ENCODE peak calls at places on chromosome 16, in ten cellular contexts. One of them, this sample, is unnamed.

GRCh38 chr16:10500582-10500981 is 79.8 kb downstream of the EMP2 start:
- DNase-seq in activated naive CD4-positive, alpha-beta T cell treated with Interleukin-2 at 50 U/mL for 16 hours: no peak
- DNase-seq in amygdala: no peak
- DNase-seq in ACHN: no peak
- DNase-seq in activated T-helper 1 cell treated with anti-CD3 and anti-CD28 coated beads, Interleukin-12 subunit alpha, Interleukin-12 subunit beta, Interleukin-2, Interleukin-4 antibody, amounts not matched to agents 30 ng/mL and 10 ng/mL and 1 ng/mL, durations not matched to agents 14 hours and 24 hours and 36 hours: no peak
- DNase-seq in caudate nucleus: no peak
- DNase-seq in GF-D8: no peak
- DNase-seq in activated CD4-positive, alpha-beta T cell treated with anti-CD3 and anti-CD28 coated beads, Interleukin-2, amount 10 ng/mL, durations not matched to agents 7 days and 5 days: no peak
- DNase-seq in NCI-H2081: no peak
- DNase-seq in CD8-positive, alpha-beta T cell: no peak
- DNase-seq in this sample: no peak

GRCh38 chr16:50762241-50762640 is 20.4 kb downstream of the CYLD start:
- DNase-seq in activated naive CD4-positive, alpha-beta T cell treated with Interleukin-2 at 50 U/mL for 16 hours: no peak
- DNase-seq in amygdala: no peak
- DNase-seq in ACHN: no peak
- DNase-seq in activated T-helper 1 cell treated with anti-CD3 and anti-CD28 coated beads, Interleukin-12 subunit alpha, Interleukin-12 subunit beta, Interleukin-2, Interleukin-4 antibody, amounts not matched to agents 30 ng/mL and 10 ng/mL and 1 ng/mL, durations not matched to agents 14 hours and 24 hours and 36 hours: no peak
- DNase-seq in caudate nucleus: no peak
- DNase-seq in GF-D8: no peak
- DNase-seq in activated CD4-positive, alpha-beta T cell treated with anti-CD3 and anti-CD28 coated beads, Interleukin-2, amount 10 ng/mL, durations not matched to agents 7 days and 5 days: no peak
- DNase-seq in NCI-H2081: no peak
- DNase-seq in CD8-positive, alpha-beta T cell: no peak
- DNase-seq in this sample: no peak

GRCh38 chr16:23214796-23215195 is 32.3 kb downstream of the SCNN1G start:
- DNase-seq in activated naive CD4-positive, alpha-beta T cell treated with Interleukin-2 at 50 U/mL for 16 hours: no peak
- DNase-seq in amygdala: no peak
- DNase-seq in ACHN: no peak
- DNase-seq in activated T-helper 1 cell treated with anti-CD3 and anti-CD28 coated beads, Interleukin-12 subunit alpha, Interleukin-12 subunit beta, Interleukin-2, Interleukin-4 antibody, amounts not matched to agents 30 ng/mL and 10 ng/mL and 1 ng/mL, durations not matched to agents 14 hours and 24 hours and 36 hours: no peak
- DNase-seq in caudate nucleus: no peak
- DNase-seq in GF-D8: no peak
- DNase-seq in activated CD4-positive, alpha-beta T cell treated with anti-CD3 and anti-CD28 coated beads, Interleukin-2, amount 10 ng/mL, durations not matched to agents 7 days and 5 days: no peak
- DNase-seq in NCI-H2081: no peak
- DNase-seq in CD8-positive, alpha-beta T cell: no peak
- DNase-seq in this sample: no peak

GRCh38 chr16:70250748-70251650 is 741 bp downstream of the EXOSC6 start:
- DNase-seq in activated naive CD4-positive, alpha-beta T cell treated with Interleukin-2 at 50 U/mL for 16 hours: peak; percentile 33
- DNase-seq in amygdala: no peak
- DNase-seq in ACHN: peak; percentile 58
- DNase-seq in activated T-helper 1 cell treated with anti-CD3 and anti-CD28 coated beads, Interleukin-12 subunit alpha, Interleukin-12 subunit beta, Interleukin-2, Interleukin-4 antibody, amounts not matched to agents 30 ng/mL and 10 ng/mL and 1 ng/mL, durations not matched to agents 14 hours and 24 hours and 36 hours: peak; percentile 20
- DNase-seq in caudate nucleus: no peak
- DNase-seq in GF-D8: no peak
- DNase-seq in activated CD4-positive, alpha-beta T cell treated with anti-CD3 and anti-CD28 coated beads, Interleukin-2, amount 10 ng/mL, durations not matched to agents 7 days and 5 days: peak; percentile 35
- DNase-seq in NCI-H2081: peak; percentile 43
- DNase-seq in CD8-positive, alpha-beta T cell: peak; percentile 28
- DNase-seq in this sample: no peak

GRCh38 chr16:27712251-27712711 is 162.3 kb downstream of the KATNIP start:
- DNase-seq in activated naive CD4-positive, alpha-beta T cell treated with Interleukin-2 at 50 U/mL for 16 hours: no peak
- DNase-seq in amygdala: peak; percentile 18
- DNase-seq in ACHN: no peak
- DNase-seq in activated T-helper 1 cell treated with anti-CD3 and anti-CD28 coated beads, Interleukin-12 subunit alpha, Interleukin-12 subunit beta, Interleukin-2, Interleukin-4 antibody, amounts not matched to agents 30 ng/mL and 10 ng/mL and 1 ng/mL, durations not matched to agents 14 hours and 24 hours and 36 hours: no peak
- DNase-seq in caudate nucleus: no peak
- DNase-seq in GF-D8: no peak
- DNase-seq in activated CD4-positive, alpha-beta T cell treated with anti-CD3 and anti-CD28 coated beads, Interleukin-2, amount 10 ng/mL, durations not matched to agents 7 days and 5 days: no peak
- DNase-seq in NCI-H2081: no peak
- DNase-seq in CD8-positive, alpha-beta T cell: no peak
- DNase-seq in this sample: peak; percentile 38

GRCh38 chr16:72901012-72901411 is 146.9 kb downstream of the ZFHX3 start:
- DNase-seq in activated naive CD4-positive, alpha-beta T cell treated with Interleukin-2 at 50 U/mL for 16 hours: no peak
- DNase-seq in amygdala: no peak
- DNase-seq in ACHN: no peak
- DNase-seq in activated T-helper 1 cell treated with anti-CD3 and anti-CD28 coated beads, Interleukin-12 subunit alpha, Interleukin-12 subunit beta, Interleukin-2, Interleukin-4 antibody, amounts not matched to agents 30 ng/mL and 10 ng/mL and 1 ng/mL, durations not matched to agents 14 hours and 24 hours and 36 hours: no peak
- DNase-seq in caudate nucleus: no peak
- DNase-seq in GF-D8: no peak
- DNase-seq in activated CD4-positive, alpha-beta T cell treated with anti-CD3 and anti-CD28 coated beads, Interleukin-2, amount 10 ng/mL, durations not matched to agents 7 days and 5 days: no peak
- DNase-seq in NCI-H2081: no peak
- DNase-seq in CD8-positive, alpha-beta T cell: no peak
- DNase-seq in this sample: no peak

GRCh38 chr16:66842765-66843164 is 1.4 kb upstream of the CA7 start:
- DNase-seq in activated naive CD4-positive, alpha-beta T cell treated with Interleukin-2 at 50 U/mL for 16 hours: no peak
- DNase-seq in amygdala: no peak
- DNase-seq in ACHN: no peak
- DNase-seq in activated T-helper 1 cell treated with anti-CD3 and anti-CD28 coated beads, Interleukin-12 subunit alpha, Interleukin-12 subunit beta, Interleukin-2, Interleukin-4 antibody, amounts not matched to agents 30 ng/mL and 10 ng/mL and 1 ng/mL, durations not matched to agents 14 hours and 24 hours and 36 hours: no peak
- DNase-seq in caudate nucleus: no peak
- DNase-seq in GF-D8: no peak
- DNase-seq in activated CD4-positive, alpha-beta T cell treated with anti-CD3 and anti-CD28 coated beads, Interleukin-2, amount 10 ng/mL, durations not matched to agents 7 days and 5 days: no peak
- DNase-seq in NCI-H2081: peak; percentile 28
- DNase-seq in CD8-positive, alpha-beta T cell: no peak
- DNase-seq in this sample: no peak

GRCh38 chr16:57231821-57232350 is 13.2 kb upstream of the ARL2BP start:
- DNase-seq in activated naive CD4-positive, alpha-beta T cell treated with Interleukin-2 at 50 U/mL for 16 hours: no peak
- DNase-seq in amygdala: no peak
- DNase-seq in ACHN: no peak
- DNase-seq in activated T-helper 1 cell treated with anti-CD3 and anti-CD28 coated beads, Interleukin-12 subunit alpha, Interleukin-12 subunit beta, Interleukin-2, Interleukin-4 antibody, amounts not matched to agents 30 ng/mL and 10 ng/mL and 1 ng/mL, durations not matched to agents 14 hours and 24 hours and 36 hours: no peak
- DNase-seq in caudate nucleus: no peak
- DNase-seq in GF-D8: no peak
- DNase-seq in activated CD4-positive, alpha-beta T cell treated with anti-CD3 and anti-CD28 coated beads, Interleukin-2, amount 10 ng/mL, durations not matched to agents 7 days and 5 days: no peak
- DNase-seq in NCI-H2081: no peak
- DNase-seq in CD8-positive, alpha-beta T cell: no peak
- DNase-seq in this sample: no peak

GRCh38 chr16:30615358-30616076 is 5.3 kb upstream of the ZNF689 start:
- DNase-seq in activated naive CD4-positive, alpha-beta T cell treated with Interleukin-2 at 50 U/mL for 16 hours: peak; percentile 76
- DNase-seq in amygdala: peak; percentile 5
- DNase-seq in ACHN: peak; percentile 78
- DNase-seq in activated T-helper 1 cell treated with anti-CD3 and anti-CD28 coated beads, Interleukin-12 subunit alpha, Interleukin-12 subunit beta, Interleukin-2, Interleukin-4 antibody, amounts not matched to agents 30 ng/mL and 10 ng/mL and 1 ng/mL, durations not matched to agents 14 hours and 24 hours and 36 hours: peak; percentile 62
- DNase-seq in caudate nucleus: no peak
- DNase-seq in GF-D8: peak; percentile 25
- DNase-seq in activated CD4-positive, alpha-beta T cell treated with anti-CD3 and anti-CD28 coated beads, Interleukin-2, amount 10 ng/mL, durations not matched to agents 7 days and 5 days: peak; percentile 81
- DNase-seq in NCI-H2081: peak; percentile 83
- DNase-seq in CD8-positive, alpha-beta T cell: peak; percentile 66
- DNase-seq in this sample: peak; percentile 77

GRCh38 chr16:80924372-80924978 is 82.2 kb downstream of the CMC2 start:
- DNase-seq in activated naive CD4-positive, alpha-beta T cell treated with Interleukin-2 at 50 U/mL for 16 hours: peak; percentile 30
- DNase-seq in amygdala: peak; percentile 10
- DNase-seq in ACHN: no peak
- DNase-seq in activated T-helper 1 cell treated with anti-CD3 and anti-CD28 coated beads, Interleukin-12 subunit alpha, Interleukin-12 subunit beta, Interleukin-2, Interleukin-4 antibody, amounts not matched to agents 30 ng/mL and 10 ng/mL and 1 ng/mL, durations not matched to agents 14 hours and 24 hours and 36 hours: no peak
- DNase-seq in caudate nucleus: no peak
- DNase-seq in GF-D8: no peak
- DNase-seq in activated CD4-positive, alpha-beta T cell treated with anti-CD3 and anti-CD28 coated beads, Interleukin-2, amount 10 ng/mL, durations not matched to agents 7 days and 5 days: peak; percentile 43
- DNase-seq in NCI-H2081: no peak
- DNase-seq in CD8-positive, alpha-beta T cell: peak; percentile 28
- DNase-seq in this sample: no peak